ENCODE peak calls at places on chromosome X, in eight cellular contexts. X is choroid plexus epithelial cell, Q is hepatocyte, U is cardiac muscle cell, E is WERI-Rb-1, W is BE2C, H is vagina, O is HFF-Myc. G is an unnamed sample.

GRCh38 chrX:143873343-143873742 is 10.5 kb upstream of the UBE2NL start:
- DNase-seq in X (no peak), Q (no peak), U (peak; percentile 32), E (no peak), W (no peak), H (no peak), O (no peak), G (peak; percentile 84)

GRCh38 chrX:2879670-2880069 is 49.5 kb downstream of the ARSD start:
- DNase-seq in X (no peak), Q (no peak), U (no peak), E (no peak), W (no peak), H (no peak), O (no peak), G (no peak)

GRCh38 chrX:727738-728621 is 97.4 kb downstream of the SHOX start:
- DNase-seq in X (peak; percentile 3), Q (peak; percentile 23), U (no peak), E (no peak), W (no peak), H (peak; percentile 58), O (no peak), G (no peak)

GRCh38 chrX:150700107-150700506 is 6.9 kb downstream of the MTMR1 start:
- DNase-seq in X (no peak), Q (no peak), U (no peak), E (no peak), W (no peak), H (no peak), O (no peak), G (no peak)

GRCh38 chrX:75623535-75623934 is 100.7 kb upstream of the ZDHHC15 start:
- DNase-seq in X (peak; percentile 1), Q (peak; percentile 8), U (no peak), E (no peak), W (no peak), H (no peak), O (no peak), G (no peak)

GRCh38 chrX:40154853-40155616 is 57.3 kb upstream of the BCOR start:
- DNase-seq in X (peak; percentile 53), Q (peak; percentile 80), U (peak; percentile 75), E (peak; percentile 90), W (peak; percentile 61), H (no peak), O (no peak), G (peak; percentile 40)

GRCh38 chrX:148310402-148311200 is 189.8 kb upstream of the AFF2 start:
- DNase-seq in X (no peak), Q (no peak), U (no peak), E (no peak), W (no peak), H (no peak), O (no peak), G (no peak)

GRCh38 chrX:153981231-153981630 is 8.7 kb downstream of the TMEM187 start:
- DNase-seq in X (no peak), Q (no peak), U (no peak), E (no peak), W (no peak), H (no peak), O (no peak), G (no peak)

GRCh38 chrX:43474321-43474720 is 181.8 kb upstream of the MAOA start:
- DNase-seq in X (no peak), Q (no peak), U (no peak), E (no peak), W (no peak), H (no peak), O (no peak), G (peak; percentile 28)

GRCh38 chrX:97841544-97842179 is 958.0 kb downstream of the RPA4 start:
- DNase-seq in X (no peak), Q (no peak), U (no peak), E (no peak), W (no peak), H (no peak), O (no peak), G (no peak)

GRCh38 chrX:97704881-97705280 is 821.2 kb downstream of the RPA4 start:
- DNase-seq in X (no peak), Q (no peak), U (no peak), E (no peak), W (no peak), H (no peak), O (no peak), G (no peak)

GRCh38 chrX:26100421-26100920 is 37.7 kb upstream of the MAGEB18 start:
- DNase-seq in X (no peak), Q (no peak), U (no peak), E (peak; percentile 7), W (no peak), H (no peak), O (no peak), G (no peak)

GRCh38 chrX:112761239-112762207 is 79.1 kb downstream of the AMOT start:
- DNase-seq in X (no peak), Q (no peak), U (no peak), E (no peak), W (no peak), H (no peak), O (no peak), G (no peak)

GRCh38 chrX:40646489-40647306 is 663 bp downstream of the CXorf38 start:
- DNase-seq in X (peak; percentile 39), Q (peak; percentile 30), U (peak; percentile 20), E (peak; percentile 23), W (peak; percentile 21), H (no peak), O (no peak), G (no peak)

GRCh38 chrX:345020-345925 is 26.7 kb upstream of the GTPBP6 start:
- DNase-seq in X (no peak), Q (no peak), U (no peak), E (peak; percentile 5), W (no peak), H (no peak), O (no peak), G (no peak)

GRCh38 chrX:13387656-13388421 is 68.0 kb upstream of the ATXN3L start:
- DNase-seq in X (peak; percentile 13), Q (no peak), U (no peak), E (no peak), W (no peak), H (no peak), O (no peak), G (no peak)

GRCh38 chrX:103806862-103807474 is 25.1 kb downstream of the RAB9B start:
- DNase-seq in X (no peak), Q (no peak), U (no peak), E (no peak), W (no peak), H (no peak), O (no peak), G (no peak)

GRCh38 chrX:55593756-55594257 is 29.4 kb upstream of the FOXR2 start:
- DNase-seq in X (no peak), Q (no peak), U (no peak), E (no peak), W (no peak), H (no peak), O (no peak), G (no peak)

GRCh38 chrX:29724316-29724715 is 491.0 kb upstream of the MAGEB2 start:
- DNase-seq in X (no peak), Q (no peak), U (no peak), E (no peak), W (no peak), H (no peak), O (no peak), G (no peak)

GRCh38 chrX:121949041-121949760 is 901.8 kb downstream of the GLUD2 start:
- DNase-seq in X (peak; percentile 14), Q (no peak), U (no peak), E (no peak), W (no peak), H (no peak), O (no peak), G (no peak)

GRCh38 chrX:17580529-17581155 is 156.7 kb upstream of the SCML1 start:
- DNase-seq in X (peak; percentile 83), Q (peak; percentile 16), U (peak; percentile 86), E (no peak), W (no peak), H (no peak), O (peak; percentile 35), G (no peak)

GRCh38 chrX:86805241-86805640 is 657.0 kb downstream of the DACH2 start:
- DNase-seq in X (no peak), Q (no peak), U (no peak), E (no peak), W (no peak), H (no peak), O (no peak), G (no peak)

GRCh38 chrX:50430917-50431316 is 39.7 kb downstream of the DGKK start:
- DNase-seq in X (no peak), Q (no peak), U (no peak), E (no peak), W (no peak), H (no peak), O (no peak), G (peak; percentile 57)

GRCh38 chrX:1601768-1602085 is 10.3 kb downstream of the AKAP17A start:
- DNase-seq in X (no peak), Q (no peak), U (no peak), E (no peak), W (no peak), H (no peak), O (no peak), G (no peak)

GRCh38 chrX:114152130-114152529 is 431.8 kb upstream of the HTR2C start:
- DNase-seq in X (peak; percentile 35), Q (peak; percentile 56), U (peak; percentile 71), E (no peak), W (no peak), H (no peak), O (no peak), G (peak; percentile 76)

DNA sequence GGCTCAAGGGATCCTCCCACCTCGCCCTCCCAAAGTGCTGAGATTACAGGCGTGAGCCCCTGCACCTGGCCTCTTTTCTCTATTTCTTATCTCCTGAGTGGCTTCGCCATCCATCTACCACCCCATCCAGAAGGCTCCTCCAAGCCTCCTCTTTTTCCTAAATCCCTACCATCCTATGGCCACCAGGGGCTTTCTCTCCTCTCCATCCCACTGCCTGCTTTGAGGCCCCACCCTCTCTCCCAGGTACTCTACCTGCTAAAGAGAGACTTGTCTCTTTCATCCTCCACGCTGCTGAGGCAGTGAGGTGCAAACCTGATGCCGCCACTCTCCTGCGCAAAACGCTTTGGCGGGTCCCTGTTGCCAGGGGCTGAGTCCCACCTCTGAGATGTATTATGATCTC is 7.0 kb downstream of the RS1 start:
- DNase-seq in X (no peak), Q (no peak), U (no peak), E (no peak), W (no peak), H (no peak), O (no peak), G (no peak)
- TF ChIP-seq CTCF in X (no peak), Q (no peak), U (no peak), E (peak; percentile 37), W (no peak), H (no peak), O (no peak), G (no peak)

GRCh38 chrX:5113128-5113527 is 1115.5 kb downstream of the NLGN4X start:
- DNase-seq in X (peak; percentile 0), Q (peak; percentile 42), U (no peak), E (no peak), W (no peak), H (no peak), O (no peak), G (peak; percentile 14)
- TF ChIP-seq CTCF in X (no peak), Q (peak; percentile 57), U (no peak), E (peak; percentile 15), W (no peak), H (no peak), O (no peak), G (peak; percentile 37)

GRCh38 chrX:146581981-146582712 is 227.4 kb upstream of the CXorf51B start:
- DNase-seq in X (no peak), Q (no peak), U (no peak), E (no peak), W (no peak), H (no peak), O (no peak), G (no peak)
- TF ChIP-seq CTCF in X (no peak), Q (no peak), U (no peak), E (peak; percentile 18), W (no peak), H (no peak), O (no peak), G (no peak)

GRCh38 chrX:49175435-49175834 is 3.7 kb downstream of the PLP2 start:
- DNase-seq in X (no peak), Q (no peak), U (no peak), E (no peak), W (peak; percentile 25), H (no peak), O (no peak), G (no peak)
- TF ChIP-seq CTCF in X (no peak), Q (no peak), U (no peak), E (no peak), W (no peak), H (no peak), O (no peak), G (no peak)

G was measured in MCF 10A.